ENCODE peak calls at places on chromosome 10, in seven cellular contexts. A is IMR-90, P is RWPE1, T is spleen, R is left ventricle myocardium inferior, K is AG09309, J is foreskin fibroblast. F is an unnamed sample.
A peak's percentile ranks its signal among the peaks of the same experiment; 100 is the strongest.

GRCh38 chr10:1732501-1733123 is 4.7 kb downstream of the ADARB2 start:
- DNase-seq in T (no peak), R (no peak), J (no peak), P (peak; percentile 51), A (no peak), K (no peak), F (no peak)

GRCh38 chr10:29849434-29849833 is 210.0 kb downstream of the JCAD start:
- DNase-seq in T (no peak), R (no peak), K (peak; percentile 41), A (peak; percentile 95), P (no peak), J (peak; percentile 63), F (no peak)

GRCh38 chr10:97851341-97852001 is 1.8 kb downstream of the GOLGA7B start:
- DNase-seq in T (peak; percentile 52), J (no peak), R (no peak), K (no peak), P (no peak), A (no peak), F (peak; percentile 55)

GRCh38 chr10:31147220-31147608 is 115.5 kb upstream of the ZNF438 start:
- DNase-seq in J (peak; percentile 76), P (peak; percentile 42), T (no peak), K (no peak), R (no peak), A (peak; percentile 89), F (peak; percentile 75)

GRCh38 chr10:33265621-33266020 is 68.8 kb downstream of the NRP1 start:
- DNase-seq in J (no peak), A (no peak), P (no peak), K (no peak), T (no peak), R (no peak), F (no peak)

GRCh38 chr10:84784749-84785148 is 456.4 kb downstream of the CCSER2 start:
- DNase-seq in J (no peak), T (no peak), R (no peak), A (no peak), K (no peak), P (no peak), F (no peak)

GRCh38 chr10:98301664-98302319 is 33.8 kb upstream of the LOXL4 start:
- DNase-seq in K (no peak), R (no peak), A (no peak), J (no peak), T (no peak), P (no peak), F (no peak)

GRCh38 chr10:69862882-69863530 is 61.3 kb downstream of the COL13A1 start:
- DNase-seq in R (no peak), T (no peak), J (no peak), P (no peak), K (no peak), A (no peak), F (no peak)

GRCh38 chr10:129433266-129433665 is 33.8 kb upstream of the MGMT start:
- DNase-seq in R (no peak), T (no peak), P (no peak), A (no peak), K (no peak), J (no peak), F (no peak)

GRCh38 chr10:69757553-69758309 is 44.0 kb upstream of the COL13A1 start:
- DNase-seq in A (peak; percentile 41), P (no peak), R (peak; percentile 46), K (peak; percentile 50), T (no peak), J (peak; percentile 45), F (peak; percentile 21)

GRCh38 chr10:30284860-30285594 is 64.1 kb downstream of the MTPAP start:
- DNase-seq in R (no peak), A (no peak), J (peak; percentile 21), K (no peak), T (no peak), P (peak; percentile 34), F (peak; percentile 40)

GRCh38 chr10:78173360-78174020 is 139.8 kb downstream of the RPS24 start:
- DNase-seq in K (no peak), T (no peak), A (peak; percentile 42), P (no peak), J (no peak), R (no peak), F (no peak)

GRCh38 chr10:127300868-127301321 is 104.5 kb upstream of the INSYN2A start:
- DNase-seq in T (no peak), J (no peak), R (no peak), A (no peak), K (no peak), P (no peak), F (no peak)

GRCh38 chr10:21807162-21807561 is 196.4 kb downstream of the DNAJC1 start:
- DNase-seq in J (no peak), P (no peak), K (no peak), T (no peak), A (no peak), R (no peak), F (no peak)

GRCh38 chr10:58712982-58713381 is 200.3 kb downstream of the BICC1 start:
- DNase-seq in R (no peak), K (no peak), A (no peak), T (no peak), J (no peak), P (no peak), F (no peak)

GRCh38 chr10:91909178-91909677 is at the start of gene FGFBP3:
- DNase-seq in J (no peak), R (no peak), K (no peak), T (no peak), P (peak; percentile 55), A (peak; percentile 45), F (peak; percentile 21)

GRCh38 chr10:99406149-99406548 is 24.3 kb downstream of the GOT1 start:
- DNase-seq in R (no peak), J (no peak), P (no peak), A (no peak), T (no peak), K (no peak), F (no peak)

GRCh38 chr10:132526676-132527075 is 10.9 kb upstream of the INPP5A start:
- DNase-seq in R (peak; percentile 3), P (no peak), K (peak; percentile 82), T (peak; percentile 19), A (peak; percentile 72), J (peak; percentile 78), F (no peak)

GRCh38 chr10:3108033-3108432 is 40.7 kb downstream of the PFKP start:
- DNase-seq in R (no peak), P (no peak), J (no peak), A (no peak), K (no peak), T (no peak), F (no peak)

GRCh38 chr10:36254191-36254590 is 612.1 kb upstream of the FZD8 start:
- DNase-seq in T (no peak), P (peak; percentile 1), J (no peak), K (no peak), A (peak; percentile 16), R (peak; percentile 80), F (peak; percentile 45)

GRCh38 chr10:6035101-6035834 is 26.9 kb downstream of the IL2RA start:
- DNase-seq in P (no peak), K (no peak), R (no peak), A (no peak), T (no peak), J (no peak), F (no peak)

DNA sequence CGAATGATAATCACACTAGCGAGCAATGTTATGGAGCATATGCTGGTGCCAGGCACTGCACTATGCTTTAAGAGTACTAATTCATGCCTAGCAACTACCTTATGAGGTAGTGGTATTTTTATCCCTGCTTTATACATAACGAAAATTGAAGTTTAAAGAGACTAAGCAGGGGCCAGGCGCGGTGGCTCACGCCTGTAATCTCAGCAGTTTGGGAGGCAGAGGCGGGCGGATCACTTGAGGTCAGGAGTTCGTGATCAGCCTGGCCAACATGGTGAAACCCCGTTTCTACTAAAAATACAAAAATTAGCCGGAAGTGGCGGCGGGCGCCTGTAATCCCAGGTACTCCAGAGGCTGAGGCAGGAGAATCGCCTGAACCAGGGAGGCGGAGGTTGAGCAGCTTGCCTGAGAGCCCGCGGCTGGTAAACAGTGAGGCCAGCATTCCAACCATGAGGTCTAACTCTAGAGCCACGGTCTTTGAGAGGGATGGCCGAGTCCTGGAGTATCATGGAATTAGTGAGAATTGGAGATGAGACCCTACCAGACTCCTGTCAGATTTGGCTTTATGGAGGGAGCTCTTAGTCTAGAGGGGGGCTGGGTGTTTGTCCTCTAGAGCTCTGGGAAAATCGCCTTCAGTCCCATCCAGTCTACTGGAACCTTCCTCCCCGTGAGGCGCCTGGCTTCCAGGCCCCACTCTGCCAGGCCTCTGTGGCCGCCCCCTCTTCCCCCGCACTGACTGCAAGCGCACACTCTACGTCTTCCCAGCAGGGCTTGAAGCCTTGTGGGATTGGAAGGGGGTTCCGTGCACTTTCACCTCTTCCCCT is 11.6 kb downstream of the TLX1 start:
- DNase-seq in K (no peak), A (no peak), R (no peak), T (no peak), J (no peak), P (no peak), F (no peak)
- TF ChIP-seq CTCF in K (no peak), A (no peak), R (no peak), T (no peak), J (no peak), P (peak; percentile 72), F (no peak)

DNA sequence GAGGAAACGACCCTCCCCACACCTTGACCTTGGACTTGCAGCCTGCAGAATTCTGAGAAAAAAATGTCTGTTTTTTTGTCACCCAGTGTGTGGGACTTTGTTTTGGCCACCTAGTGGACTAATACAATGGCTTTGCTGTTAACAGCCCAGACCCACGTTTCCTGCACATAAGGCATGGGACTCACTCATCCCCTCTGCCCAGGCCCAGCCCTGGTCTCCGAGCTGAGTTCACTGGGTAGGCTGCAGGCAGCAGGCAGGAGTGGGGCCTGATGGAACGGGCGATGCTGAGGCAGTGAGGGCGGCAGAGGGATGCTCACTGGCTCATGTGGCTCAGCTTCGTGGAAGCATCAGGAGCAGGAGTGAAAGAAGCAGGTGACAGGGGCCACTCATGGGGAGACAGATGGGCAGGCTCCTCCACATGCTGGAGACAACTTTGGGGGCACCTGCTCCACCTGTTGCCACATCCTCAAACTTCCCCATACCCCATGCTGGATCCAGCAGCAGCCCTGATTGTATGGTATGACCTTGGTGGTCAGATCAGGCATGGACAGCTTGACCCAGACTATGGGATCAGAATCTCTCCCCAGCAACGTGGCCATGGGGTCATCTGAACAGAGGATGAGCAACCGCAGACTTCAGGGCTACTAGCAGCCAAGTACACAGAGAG is 65.8 kb upstream of the ANTXRL start:
- DNase-seq in A (no peak), K (no peak), J (no peak), P (no peak), R (no peak), T (peak; percentile 49), F (no peak)
- TF ChIP-seq CTCF in A (no peak), K (peak; percentile 26), J (no peak), P (no peak), R (peak; percentile 15), T (no peak), F (no peak)

DNA sequence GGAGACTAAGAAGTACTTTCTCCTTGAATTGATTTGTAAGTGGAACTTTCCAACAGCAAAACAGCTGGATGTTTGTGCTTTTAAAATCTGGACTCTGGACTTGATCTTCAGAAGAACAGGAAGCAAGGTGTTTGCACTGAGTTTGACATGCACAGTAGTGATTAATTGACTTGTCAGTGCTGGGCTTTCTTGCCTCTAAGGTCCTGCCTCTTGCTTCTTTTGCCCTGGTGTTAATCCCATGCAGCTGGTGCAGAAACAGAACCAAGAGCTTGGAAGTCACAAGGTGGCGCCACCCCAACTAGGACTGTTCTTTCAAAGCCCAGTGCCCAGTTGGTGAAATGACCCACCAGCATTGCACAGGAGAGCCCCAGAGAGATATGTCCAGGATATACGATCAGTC is 66.8 kb upstream of the SEPHS1 start:
- DNase-seq in J (no peak), T (no peak), A (no peak), K (no peak), R (no peak), P (no peak), F (peak; percentile 26)
- TF ChIP-seq CTCF in J (peak; percentile 37), T (no peak), A (peak; percentile 38), K (peak; percentile 28), R (no peak), P (no peak), F (peak; percentile 59)

GRCh38 chr10:71368639-71369038 is 28.1 kb upstream of the CDH23 start:
- DNase-seq in R (no peak), K (no peak), A (no peak), T (no peak), P (no peak), J (no peak), F (no peak)
- TF ChIP-seq CTCF in R (no peak), K (no peak), A (no peak), T (no peak), P (no peak), J (no peak), F (no peak)